ENCODE peak calls at places on chromosomes 12 and 14, in five cellular contexts. L, J, T, O and Y are unnamed samples.

GRCh38 chr12:20196767-20197166 is 171.6 kb upstream of the PDE3A start:
- DNase-seq in L (no peak), J (no peak), T (no peak), O (no peak), Y (no peak)

GRCh38 chr12:53506450-53506785 is 866 bp downstream of the NPFF start:
- DNase-seq in L (no peak), J (no peak), T (no peak), O (no peak), Y (no peak)

GRCh38 chr12:65335021-65335714 is 56.7 kb downstream of the MSRB3 start:
- DNase-seq in L (peak), J (no peak), T (peak), O (no peak), Y (no peak)

GRCh38 chr14:103593577-103593976 is 30.8 kb downstream of the COA8 start:
- DNase-seq in L (no peak), J (no peak), T (no peak), O (no peak), Y (peak)

GRCh38 chr14:68972507-68973272 is 6.4 kb downstream of the ACTN1 start:
- DNase-seq in L (no peak), J (no peak), T (peak), O (no peak), Y (no peak)

GRCh38 chr12:94150483-94151225 is 2.3 kb downstream of the PLXNC1 start:
- DNase-seq in L (peak), J (peak), T (no peak), O (peak), Y (no peak)

GRCh38 chr12:120799417-120800045 is 73.9 kb downstream of the ACADS start:
- DNase-seq in L (peak), J (no peak), T (no peak), O (no peak), Y (no peak)

GRCh38 chr12:3202734-3203446 is 125.7 kb downstream of the TSPAN9 start:
- DNase-seq in L (peak), J (peak), T (peak), O (peak), Y (peak)

GRCh38 chr12:54220092-54220557 is 31.3 kb upstream of the SMUG1 start:
- DNase-seq in L (peak), J (peak), T (peak), O (peak), Y (peak)

GRCh38 chr14:85911044-85911443 is 381.1 kb downstream of the FLRT2 start:
- DNase-seq in L (no peak), J (no peak), T (no peak), O (no peak), Y (no peak)

GRCh38 chr12:56947633-56948535 is 9.5 kb downstream of the RDH16 start:
- DNase-seq in L (no peak), J (no peak), T (peak), O (no peak), Y (no peak)

GRCh38 chr12:122517877-122518276 is 8.9 kb downstream of the RSRC2 start:
- DNase-seq in L (no peak), J (no peak), T (peak), O (no peak), Y (no peak)

GRCh38 chr14:37401093-37401492 is 194.0 kb downstream of the FOXA1 start:
- DNase-seq in L (no peak), J (no peak), T (no peak), O (no peak), Y (no peak)

GRCh38 chr14:28681681-28682080 is 84.9 kb upstream of the FOXG1 start:
- DNase-seq in L (no peak), J (no peak), T (no peak), O (no peak), Y (no peak)

GRCh38 chr12:94615284-94616216 is 34.8 kb downstream of the TMCC3 start:
- DNase-seq in L (peak), J (no peak), T (peak), O (no peak), Y (peak)

GRCh38 chr12:49236423-49236822 is 28.5 kb upstream of the TUBA1C start:
- DNase-seq in L (no peak), J (no peak), T (no peak), O (no peak), Y (no peak)

GRCh38 chr12:627863-628805 is 35.1 kb downstream of the NINJ2 start:
- DNase-seq in L (no peak), J (no peak), T (no peak), O (no peak), Y (no peak)

GRCh38 chr14:93717222-93717967 is 70.9 kb downstream of the PRIMA1 start:
- DNase-seq in L (no peak), J (no peak), T (no peak), O (no peak), Y (no peak)

GRCh38 chr14:97283450-97284230 is 486.5 kb downstream of the VRK1 start:
- DNase-seq in L (no peak), J (no peak), T (no peak), O (no peak), Y (no peak)

GRCh38 chr14:72946491-72946890 is 20.2 kb downstream of the DCAF4 start:
- DNase-seq in L (no peak), J (no peak), T (peak), O (no peak), Y (no peak)

GRCh38 chr14:77040309-77040994 is 11.9 kb upstream of the IRF2BPL start:
- DNase-seq in L (peak), J (peak), T (peak), O (peak), Y (peak)

GRCh38 chr14:76911473-76911872 is 85.3 kb downstream of the LRRC74A start:
- DNase-seq in L (no peak), J (no peak), T (no peak), O (no peak), Y (no peak)

GRCh38 chr12:66423290-66423689 is 121.0 kb downstream of the HELB start:
- DNase-seq in L (no peak), J (no peak), T (peak), O (no peak), Y (no peak)

GRCh38 chr14:49970474-49971147 is 77.7 kb downstream of the ARF6 start:
- DNase-seq in L (peak), J (no peak), T (peak), O (no peak), Y (no peak)

GRCh38 chr12:113127791-113128199 is 7.8 kb downstream of the RASAL1 start:
- DNase-seq in L (no peak), J (no peak), T (no peak), O (no peak), Y (no peak)

GRCh38 chr12:49883065-49883464 is 20.6 kb downstream of the FAIM2 start:
- DNase-seq in L (no peak), J (no peak), T (no peak), O (no peak), Y (no peak)

GRCh38 chr12:93060666-93061413 is 131.7 kb upstream of the EEA1 start:
- DNase-seq in L (peak), J (no peak), T (peak), O (no peak), Y (peak)

GRCh38 chr12:66648336-66648735 is 30.5 kb downstream of the GRIP1 start:
- DNase-seq in L (no peak), J (no peak), T (peak), O (no peak), Y (no peak)

GRCh38 chr12:123571343-123571813 is 13.0 kb upstream of the TMED2 start:
- DNase-seq in L (peak), J (no peak), T (peak), O (no peak), Y (no peak)

GRCh38 chr14:105294142-105294597 is 6.6 kb downstream of the BRF1 start:
- DNase-seq in L (no peak), J (peak), T (peak), O (peak), Y (peak)

GRCh38 chr12:7107181-7108041 is 1.6 kb downstream of the C1RL start:
- DNase-seq in L (peak), J (no peak), T (peak), O (no peak), Y (no peak)

GRCh38 chr14:22517117-22517720 is 71.8 kb downstream of the DAD1 start:
- DNase-seq in L (no peak), J (no peak), T (no peak), O (no peak), Y (no peak)

GRCh38 chr12:31973818-31974217 is 14.6 kb downstream of the RESF1 start:
- DNase-seq in L (no peak), J (no peak), T (no peak), O (no peak), Y (no peak)